ENCODE peak calls at places on chromosomes 3 and 15, in ten cellular contexts. B, T, O, P, X, M, Y, K, Q and W are unnamed samples.

GRCh38 chr3:195095704-195096036 is 175.3 kb downstream of the XXYLT1 start:
- DNase-seq in B (no peak), T (no peak), O (peak; percentile 5), P (peak; percentile 56), X (no peak), M (no peak), Y (no peak), K (no peak), Q (no peak), W (no peak)

GRCh38 chr15:48896775-48897143 is 18.8 kb downstream of the EID1 start:
- DNase-seq in B (no peak), T (no peak), O (no peak), P (no peak), X (no peak), M (no peak), Y (no peak), K (no peak), Q (no peak), W (no peak)

GRCh38 chr3:58068126-58068809 is 60.0 kb downstream of the FLNB start:
- DNase-seq in B (no peak), T (no peak), O (no peak), P (no peak), X (no peak), M (no peak), Y (no peak), K (no peak), Q (no peak), W (no peak)

GRCh38 chr3:13673207-13673606 is 124.3 kb downstream of the FBLN2 start:
- DNase-seq in B (no peak), T (no peak), O (no peak), P (peak; percentile 40), X (no peak), M (no peak), Y (no peak), K (no peak), Q (no peak), W (no peak)

GRCh38 chr3:57738406-57738805 is 17.7 kb upstream of the SLMAP start:
- DNase-seq in B (no peak), T (no peak), O (no peak), P (no peak), X (no peak), M (no peak), Y (no peak), K (no peak), Q (no peak), W (no peak)

GRCh38 chr3:194806991-194807685 is 121.5 kb downstream of the FAM43A start:
- DNase-seq in B (no peak), T (no peak), O (no peak), P (no peak), X (no peak), M (no peak), Y (no peak), K (peak; percentile 34), Q (peak; percentile 21), W (no peak)

GRCh38 chr3:169772530-169772950 is 656 bp upstream of the MYNN start:
- DNase-seq in B (peak; percentile 79), T (peak; percentile 88), O (peak; percentile 72), P (peak; percentile 80), X (peak; percentile 48), M (peak; percentile 80), Y (peak; percentile 75), K (peak; percentile 74), Q (peak; percentile 88), W (no peak)

GRCh38 chr3:46276497-46277099 is 34.3 kb downstream of the CCR3 start:
- DNase-seq in B (peak; percentile 75), T (peak; percentile 48), O (peak; percentile 50), P (peak; percentile 65), X (peak; percentile 65), M (peak; percentile 44), Y (peak; percentile 39), K (peak; percentile 3), Q (peak; percentile 89), W (no peak)

GRCh38 chr3:9013782-9014181 is 50.5 kb upstream of the RAD18 start:
- DNase-seq in B (no peak), T (no peak), O (no peak), P (no peak), X (no peak), M (no peak), Y (no peak), K (no peak), Q (peak; percentile 42), W (no peak)

GRCh38 chr3:190044974-190045373 is 75.7 kb downstream of the P3H2 start:
- DNase-seq in B (no peak), T (no peak), O (no peak), P (no peak), X (no peak), M (no peak), Y (no peak), K (no peak), Q (no peak), W (no peak)

GRCh38 chr3:117141821-117142220 is 432.2 kb downstream of the TUSC7 start:
- DNase-seq in B (no peak), T (no peak), O (no peak), P (no peak), X (no peak), M (no peak), Y (no peak), K (no peak), Q (no peak), W (no peak)

GRCh38 chr3:129553171-129553570 is 10.2 kb downstream of the H1-8 start:
- DNase-seq in B (no peak), T (no peak), O (no peak), P (no peak), X (no peak), M (no peak), Y (no peak), K (no peak), Q (no peak), W (no peak)

GRCh38 chr15:58797505-58797904 is 26.4 kb downstream of the MINDY2 start:
- DNase-seq in B (no peak), T (no peak), O (no peak), P (no peak), X (no peak), M (no peak), Y (no peak), K (no peak), Q (no peak), W (no peak)

GRCh38 chr3:185537369-185537970 is 14.9 kb downstream of the LIPH start:
- DNase-seq in B (peak; percentile 63), T (peak; percentile 64), O (peak; percentile 41), P (peak; percentile 96), X (no peak), M (no peak), Y (peak; percentile 92), K (peak; percentile 95), Q (no peak), W (no peak)

GRCh38 chr3:142553741-142554140 is 24.8 kb downstream of the ATR start:
- DNase-seq in B (no peak), T (no peak), O (no peak), P (no peak), X (no peak), M (no peak), Y (no peak), K (no peak), Q (no peak), W (no peak)

GRCh38 chr3:134854285-134854684 is 59.2 kb downstream of the EPHB1 start:
- DNase-seq in B (no peak), T (no peak), O (no peak), P (no peak), X (no peak), M (no peak), Y (no peak), K (no peak), Q (no peak), W (no peak)

GRCh38 chr15:60038111-60038521 is 34.0 kb downstream of the FOXB1 start:
- DNase-seq in B (no peak), T (no peak), O (no peak), P (peak; percentile 32), X (no peak), M (peak; percentile 27), Y (no peak), K (no peak), Q (peak; percentile 77), W (no peak)

DNA sequence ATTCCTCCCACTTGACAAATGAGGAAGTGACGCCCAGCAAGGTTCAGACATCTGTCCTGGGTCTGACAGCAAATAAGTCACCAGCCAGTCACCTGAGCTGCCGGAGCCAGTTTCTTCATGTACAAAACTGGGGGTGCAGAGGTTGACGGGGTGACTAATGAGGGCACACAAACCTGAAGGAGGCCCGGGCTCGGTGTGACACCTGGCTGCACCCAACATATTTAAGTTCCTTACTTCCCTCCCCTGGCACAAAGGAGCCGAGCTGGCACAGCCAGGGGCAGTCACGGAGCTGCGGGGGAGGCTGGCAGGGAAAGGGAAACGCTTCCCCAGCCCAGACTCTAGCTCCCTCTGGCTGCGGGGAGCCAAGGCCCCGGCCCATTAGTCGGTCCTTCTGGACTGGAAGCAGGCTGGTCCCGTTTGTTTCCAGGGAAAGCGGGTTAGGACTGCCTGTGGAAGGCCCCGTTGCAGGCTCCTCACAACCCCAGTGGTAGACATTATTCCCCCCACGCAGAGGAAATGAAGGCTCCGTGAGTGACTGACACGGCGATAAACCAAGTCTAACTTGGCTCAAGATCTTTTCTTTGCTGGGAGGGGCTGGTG is 2.3 kb downstream of the FBXL22 start:
- DNase-seq in B (peak; percentile 82), T (peak; percentile 58), O (peak; percentile 64), P (peak; percentile 69), X (no peak), M (peak; percentile 48), Y (no peak), K (no peak), Q (peak; percentile 84), W (no peak)
- H3K4me3 ChIP-seq in B (peak overlapping the region; percentile 83), T (peak overlapping the region; percentile 56), O (peak overlapping the region; percentile 81), P (peak overlapping the region; percentile 83), X (peak overlapping the region; percentile 79), M (peak overlapping the region; percentile 62), Y (peak overlapping the region; percentile 85), K (peak overlapping the region; percentile 67), Q (no peak overlapping the region), W (peak overlapping the region; percentile 64)

GRCh38 chr15:100615801-100616200 is 13.4 kb downstream of the ASB7 start:
- DNase-seq in B (no peak), T (no peak), O (no peak), P (no peak), X (no peak), M (no peak), Y (no peak), K (no peak), Q (no peak), W (no peak)
- H3K27ac ChIP-seq in B (no peak overlapping the region), T (no peak overlapping the region), O (no peak overlapping the region), P (no peak overlapping the region), X (no peak overlapping the region), M (no peak overlapping the region), Y (no peak overlapping the region), K (no peak overlapping the region), Q (no peak overlapping the region), W (no peak overlapping the region)

GRCh38 chr15:22808240-22808639 is 21.8 kb downstream of the NIPA1 start:
- DNase-seq in B (no peak), T (no peak), O (no peak), P (no peak), X (no peak), M (no peak), Y (no peak), K (no peak), Q (no peak), W (no peak)
- H3K4me3 ChIP-seq in B (no peak overlapping the region), T (no peak overlapping the region), O (no peak overlapping the region), P (no peak overlapping the region), X (no peak overlapping the region), M (no peak overlapping the region), Y (no peak overlapping the region), K (no peak overlapping the region), Q (no peak overlapping the region), W (no peak overlapping the region)

DNA sequence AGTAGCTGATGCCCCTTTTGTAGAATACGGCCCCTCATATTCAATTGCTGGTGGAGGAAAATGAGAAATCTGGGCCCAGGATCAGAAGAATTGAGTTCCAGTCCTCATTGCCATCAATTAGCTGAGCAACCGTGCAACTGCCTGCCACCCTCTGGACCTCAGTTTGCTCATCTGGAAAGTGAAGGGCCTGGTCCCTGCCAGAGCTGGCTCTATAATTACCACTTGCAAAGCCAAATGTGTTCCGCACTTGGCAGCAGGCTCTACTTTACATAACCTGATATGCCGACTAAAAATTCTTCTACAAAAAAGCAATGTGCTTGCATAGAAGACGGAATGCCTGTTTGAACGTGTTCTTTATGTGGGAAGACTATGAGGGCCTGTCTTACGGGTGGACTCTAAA is 8.6 kb upstream of the ITGB5 start:
- DNase-seq in B (no peak), T (no peak), O (no peak), P (no peak), X (no peak), M (no peak), Y (no peak), K (no peak), Q (no peak), W (no peak)
- H3K27ac ChIP-seq in B (no peak overlapping the region), T (no peak overlapping the region), O (no peak overlapping the region), P (no peak overlapping the region), X (no peak overlapping the region), M (no peak overlapping the region), Y (no peak overlapping the region), K (no peak overlapping the region), Q (no peak overlapping the region), W (no peak overlapping the region)